ENCODE peak calls at places on chromosome 18, in ten cellular contexts. C is hepatic stellate cell; L is stimulated activated CD8-positive, alpha-beta memory T cell treated with anti-CD3 and anti-CD28 coated beads, Interleukin-4, amount 100 ng/mL, for 1 hour; H is NCI-H1092; W is AG04450; K is activated naive CD8-positive, alpha-beta T cell treated with anti-CD3 and anti-CD28 coated beads for 36 hours; M is mammary epithelial cell; P is dermis microvascular lymphatic vessel endothelial cell; R is skeletal muscle cell; B is NCI-H1105 treated with DMSO at 0.1 percent for 48 hours. G is an unnamed sample.
A peak's percentile ranks its signal among the peaks of the same experiment; 100 is the strongest.

GRCh38 chr18:55998071-55998522 is 410.1 kb upstream of the TCF4 start:
- DNase-seq in C (no peak), H (peak; percentile 2), P (no peak), K (no peak), R (peak; percentile 52), W (no peak), M (peak; percentile 54), L (no peak), B (peak; percentile 87), G (no peak)

GRCh38 chr18:21389283-21389682 is 147.3 kb downstream of the GREB1L start:
- DNase-seq in H (no peak), P (no peak), R (no peak), L (no peak), B (no peak), W (no peak), K (no peak), M (no peak), C (no peak), G (no peak)

GRCh38 chr18:68220458-68220857 is 494.4 kb downstream of the TMX3 start:
- DNase-seq in L (no peak), W (no peak), R (no peak), M (no peak), P (no peak), B (no peak), K (no peak), C (no peak), H (no peak), G (no peak)

GRCh38 chr18:12921178-12921577 is 26.6 kb upstream of the SEH1L start:
- DNase-seq in H (no peak), R (no peak), W (no peak), M (no peak), P (no peak), K (peak; percentile 37), L (no peak), B (no peak), C (no peak), G (peak; percentile 50)

GRCh38 chr18:56869189-56869777 is 218.1 kb downstream of the WDR7 start:
- DNase-seq in L (no peak), W (peak; percentile 41), H (no peak), K (no peak), B (peak; percentile 90), M (peak; percentile 25), C (peak; percentile 2), P (peak; percentile 41), R (peak; percentile 25), G (peak; percentile 24)

GRCh38 chr18:41942254-41942653 is 12.8 kb upstream of the PIK3C3 start:
- DNase-seq in H (no peak), M (no peak), K (no peak), C (no peak), P (no peak), B (no peak), R (no peak), L (no peak), W (no peak), G (no peak)

GRCh38 chr18:26516964-26517363 is 31.4 kb downstream of the KCTD1 start:
- DNase-seq in L (no peak), C (no peak), R (no peak), M (no peak), H (no peak), P (no peak), W (no peak), K (no peak), B (no peak), G (no peak)

GRCh38 chr18:13492314-13492713 is 234.0 kb downstream of the FAM210A start:
- DNase-seq in P (no peak), C (no peak), W (no peak), R (no peak), H (no peak), M (no peak), K (no peak), B (no peak), L (no peak), G (no peak)

GRCh38 chr18:13019301-13019700 is 28.1 kb downstream of the CEP192 start:
- DNase-seq in C (no peak), P (peak; percentile 3), L (no peak), B (no peak), K (no peak), R (no peak), M (peak; percentile 85), W (no peak), H (no peak), G (no peak)

GRCh38 chr18:61901334-61901986 is 8.7 kb upstream of the RNF152 start:
- DNase-seq in R (no peak), C (peak; percentile 65), K (peak; percentile 26), P (no peak), H (peak; percentile 65), B (peak; percentile 55), L (no peak), W (no peak), M (peak; percentile 60), G (peak; percentile 50)

GRCh38 chr18:49849331-49850217 is 36.2 kb upstream of the ACAA2 start:
- DNase-seq in B (peak; percentile 93), K (no peak), L (no peak), M (peak; percentile 98), C (peak; percentile 91), W (peak; percentile 63), P (no peak), R (peak; percentile 71), H (peak; percentile 84), G (no peak)

GRCh38 chr18:50203801-50204604 is 9.1 kb upstream of the MYO5B start:
- DNase-seq in K (no peak), H (peak; percentile 83), C (peak; percentile 27), M (no peak), W (no peak), L (no peak), B (peak; percentile 82), P (peak; percentile 1), R (no peak), G (peak; percentile 32)

GRCh38 chr18:392926-393325 is 107.6 kb downstream of the COLEC12 start:
- DNase-seq in R (no peak), P (no peak), B (no peak), H (no peak), K (no peak), M (no peak), L (no peak), W (no peak), C (no peak), G (no peak)

GRCh38 chr18:68588169-68588568 is 126.7 kb downstream of the TMX3 start:
- DNase-seq in H (no peak), L (no peak), C (no peak), M (no peak), P (no peak), B (no peak), W (no peak), K (no peak), R (no peak), G (no peak)